ENCODE peak calls at places on chromosomes 16 and 17, in six cellular contexts. T is ovary; N is GM23338; Y is esophagus squamous epithelium; U is CD8-positive, alpha-beta memory T cell; P is sigmoid colon. H is an unnamed sample. For H3K4me1, the result is how much of the 10 kb centered on the place peaks cover.

GRCh38 chr16:87395181-87395842 is 3.2 kb downstream of the MAP1LC3B start:
- DNase-seq in Y (no peak), T (no peak), U (no peak), P (peak), N (no peak), H (no peak)

GRCh38 chr17:20944014-20944905 is 98.6 kb downstream of the USP22 start:
- DNase-seq in T (no peak), N (peak), U (no peak), P (no peak), Y (no peak), H (no peak)

GRCh38 chr16:1884155-1884760 is 12.3 kb upstream of the MEIOB start:
- DNase-seq in N (peak), P (no peak), U (no peak), Y (no peak), T (no peak), H (no peak)

GRCh38 chr17:7912927-7913524 is 3.1 kb downstream of the RNF227 start:
- DNase-seq in N (peak), T (peak), Y (no peak), P (no peak), U (peak), H (peak)

GRCh38 chr17:9240659-9241370 is 219.5 kb downstream of the NTN1 start:
- DNase-seq in N (peak), U (no peak), P (peak), T (peak), Y (no peak), H (no peak)

GRCh38 chr17:32971171-32971570 is 20.5 kb upstream of the SPACA3 start:
- DNase-seq in P (no peak), T (no peak), Y (no peak), U (no peak), N (no peak), H (peak)

GRCh38 chr17:7446669-7447068 is 1.8 kb downstream of the CHRNB1 start:
- DNase-seq in N (peak), U (no peak), Y (no peak), P (no peak), T (no peak), H (no peak)

GRCh38 chr16:79542196-79542859 is 58.2 kb downstream of the MAF start:
- DNase-seq in Y (no peak), P (peak), U (no peak), T (no peak), N (no peak), H (no peak)

GRCh38 chr17:27540300-27541105 is 84.3 kb downstream of the KSR1 start:
- DNase-seq in T (peak), P (peak), U (no peak), Y (no peak), N (no peak), H (no peak)

GRCh38 chr16:81429045-81429521 is 15.5 kb upstream of the CMIP start:
- DNase-seq in P (no peak), T (no peak), U (no peak), N (peak), Y (no peak), H (no peak)

GRCh38 chr16:81436381-81436780 is 8.2 kb upstream of the CMIP start:
- DNase-seq in P (no peak), Y (no peak), T (no peak), U (no peak), N (no peak), H (no peak)

GRCh38 chr16:81431554-81432353 is 12.9 kb upstream of the CMIP start:
- DNase-seq in Y (no peak), T (no peak), P (peak), N (no peak), U (no peak), H (no peak)

GRCh38 chr16:81435567-81435966 is 9.0 kb upstream of the CMIP start:
- DNase-seq in N (no peak), P (no peak), T (no peak), U (no peak), Y (no peak), H (no peak)

DNA sequence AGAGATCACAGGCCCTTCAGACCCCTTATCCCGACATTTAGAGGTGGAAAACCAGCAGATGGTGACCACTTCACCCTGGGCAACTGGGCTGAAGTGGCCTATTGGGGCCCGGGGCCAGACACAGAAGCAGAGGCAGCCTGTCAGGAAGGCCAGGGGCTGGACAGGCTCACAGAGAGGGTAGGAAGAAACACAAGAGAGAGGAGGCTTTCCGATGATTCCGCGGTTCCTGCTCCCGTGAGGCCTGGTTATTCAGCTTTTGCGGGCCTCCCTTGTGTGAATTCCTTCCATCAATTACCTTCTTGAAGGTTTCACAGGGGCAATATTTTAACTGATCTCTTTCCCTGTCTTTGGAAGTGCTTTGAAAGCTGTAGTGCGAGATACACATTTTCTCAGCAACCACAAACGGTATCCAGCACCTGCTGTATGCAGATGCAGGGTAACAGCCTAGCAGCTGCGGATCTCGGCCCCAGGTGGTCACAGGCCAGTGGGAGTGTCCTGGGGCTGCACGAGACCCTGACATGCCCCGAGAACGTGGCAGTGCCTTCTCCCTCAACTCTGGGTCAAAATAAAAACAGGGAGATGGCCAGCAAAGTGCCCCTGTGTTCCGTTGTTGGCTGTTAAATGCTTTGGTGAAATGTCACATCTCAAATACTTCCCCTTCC is 11.6 kb upstream of the CMIP start:
- DNase-seq in U (no peak), T (no peak), N (peak), Y (no peak), P (no peak), H (no peak)
- H3K4me1 ChIP-seq in U (under half), T (under half), N (under half), Y (under half), P (under half), H (under half)

DNA sequence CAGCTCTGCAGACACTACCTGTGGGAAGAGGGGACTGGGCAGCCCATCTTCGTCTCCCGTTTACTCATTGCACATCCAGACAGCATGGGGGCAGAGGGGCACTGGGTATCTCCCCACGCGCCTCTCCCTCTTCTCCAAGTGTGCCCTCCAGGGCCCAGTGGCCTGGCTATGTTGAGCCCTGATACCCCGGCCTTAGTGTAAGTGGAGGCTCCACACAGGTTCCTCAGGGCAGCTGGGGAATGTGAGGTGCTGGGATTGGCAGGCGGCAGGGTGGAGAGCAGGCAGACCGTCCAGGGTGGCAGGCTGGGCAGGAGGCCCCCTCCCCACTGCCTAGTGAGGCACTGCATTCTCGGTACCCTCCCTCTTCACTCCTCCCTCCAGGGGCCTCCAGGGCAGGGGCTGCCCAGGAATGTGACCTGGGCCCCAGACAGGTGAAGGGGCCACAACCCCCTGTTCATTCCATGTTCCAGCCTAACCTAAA is 13.2 kb upstream of the NAGLU start:
- DNase-seq in T (no peak), P (no peak), N (no peak), Y (no peak), U (no peak), H (no peak)
- H3K27ac ChIP-seq in T (peak), P (peak), N (no peak), Y (peak), U (no peak), H (no peak)

DNA sequence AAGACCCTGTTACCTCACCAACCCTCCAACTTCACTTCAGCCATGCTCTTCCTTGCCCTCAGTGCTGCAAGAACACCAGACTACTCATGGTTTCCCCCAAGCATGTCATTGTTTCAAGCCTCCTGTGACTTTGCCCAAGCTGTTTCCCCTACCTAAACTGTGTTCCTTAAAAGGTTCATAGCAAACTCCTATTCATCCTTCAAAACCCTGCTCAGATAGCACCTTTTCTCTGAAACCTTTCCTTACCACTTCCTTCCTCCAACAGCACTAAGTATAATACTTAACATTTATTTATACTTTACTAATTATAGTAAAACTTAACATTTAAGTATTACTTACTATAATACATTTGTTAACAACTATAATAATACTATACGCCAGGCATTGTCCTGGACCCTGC is 136.2 kb downstream of the CCT6B start:
- DNase-seq in P (no peak), Y (no peak), T (no peak), N (no peak), U (no peak), H (no peak)
- H3K4me1 ChIP-seq in P (under half), Y (under half), T (under half), N (under half), U (under half), H (under half)

GRCh38 chr17:81420769-81421462 is 25.7 kb downstream of the BAHCC1 start:
- DNase-seq in N (no peak), Y (no peak), T (peak), P (no peak), U (no peak), H (no peak)
- H3K27ac ChIP-seq in N (no peak), Y (peak), T (peak), P (peak), U (no peak), H (no peak)

GRCh38 chr17:31308372-31308905 is 5.4 kb downstream of the EVI2B start:
- DNase-seq in N (no peak), Y (no peak), U (no peak), T (no peak), P (no peak), H (no peak)
- H3K4me1 ChIP-seq in N (under half), Y (under half), U (under half), T (under half), P (under half), H (under half)

GRCh38 chr17:28567604-28568003 is 3.7 kb downstream of the PIGS start:
- DNase-seq in Y (no peak), T (no peak), N (no peak), P (no peak), U (no peak), H (no peak)

GRCh38 chr17:28569446-28569845 is 1.9 kb downstream of the PIGS start:
- DNase-seq in T (no peak), P (peak), U (no peak), N (no peak), Y (no peak), H (no peak)

GRCh38 chr17:28563475-28563874 is 7.8 kb downstream of the PIGS start:
- DNase-seq in U (no peak), N (no peak), T (no peak), P (no peak), Y (no peak), H (no peak)
- H3K27ac ChIP-seq in U (no peak), N (no peak), T (no peak), P (no peak), Y (no peak), H (no peak)

H was measured in naive thymus-derived CD4-positive, alpha-beta T cell.